ENCODE peak calls at places on chromosome 4, in six cellular contexts. M, W, Q, X, T and Y are unnamed samples.

GRCh38 chr4:165563851-165564250 is 185.0 kb downstream of the CPE start:
- DNase-seq in Q (no peak), W (no peak), X (no peak), T (no peak), M (no peak), Y (no peak)

GRCh38 chr4:105162123-105162796 is 15.6 kb downstream of the TET2 start:
- DNase-seq in M (no peak), T (no peak), X (no peak), Q (no peak), W (no peak), Y (no peak)

GRCh38 chr4:109945056-109945455 is 32.4 kb downstream of the EGF start:
- DNase-seq in M (no peak), Q (no peak), T (no peak), X (no peak), W (no peak), Y (no peak)

GRCh38 chr4:140004580-140005314 is 149.2 kb downstream of the MAML3 start:
- DNase-seq in T (peak), X (peak), Q (no peak), M (peak), W (no peak), Y (no peak)

GRCh38 chr4:17762705-17763104 is 18.7 kb downstream of the FAM184B start:
- DNase-seq in W (peak), M (no peak), T (peak), Q (no peak), X (no peak), Y (no peak)

GRCh38 chr4:48331577-48332340 is 9.6 kb upstream of the SLAIN2 start:
- DNase-seq in M (no peak), W (peak), Q (no peak), T (no peak), X (no peak), Y (peak)

GRCh38 chr4:184293552-184293951 is 75.9 kb upstream of the ENPP6 start:
- DNase-seq in M (no peak), X (peak), W (no peak), T (peak), Q (no peak), Y (peak)

GRCh38 chr4:124121511-124121934 is 591.0 kb downstream of the ANKRD50 start:
- DNase-seq in Q (no peak), W (peak), X (no peak), T (no peak), M (no peak), Y (no peak)

GRCh38 chr4:71290074-71290473 is 48.7 kb upstream of the SLC4A4 start:
- DNase-seq in X (no peak), W (peak), M (no peak), Q (no peak), T (no peak), Y (no peak)

GRCh38 chr4:141339966-141340365 is 119.3 kb downstream of the ZNF330 start:
- DNase-seq in Q (no peak), T (no peak), W (peak), M (no peak), X (no peak), Y (no peak)

GRCh38 chr4:48041535-48042137 is 25.1 kb downstream of the NIPAL1 start:
- DNase-seq in Q (no peak), M (no peak), W (no peak), X (no peak), T (no peak), Y (no peak)

GRCh38 chr4:142036795-142037583 is 400.6 kb downstream of the IL15 start:
- DNase-seq in X (no peak), Q (no peak), M (no peak), W (peak), T (no peak), Y (no peak)

GRCh38 chr4:25667931-25668557 is 12.4 kb downstream of the SLC34A2 start:
- DNase-seq in T (no peak), Q (no peak), M (no peak), W (no peak), X (no peak), Y (peak)

GRCh38 chr4:121551881-121552280 is 144.9 kb downstream of the ANXA5 start:
- DNase-seq in M (no peak), Q (no peak), X (no peak), T (no peak), W (no peak), Y (no peak)

GRCh38 chr4:78237360-78237759 is 180.2 kb downstream of the FRAS1 start:
- DNase-seq in T (no peak), Q (no peak), X (no peak), W (no peak), M (no peak), Y (no peak)

GRCh38 chr4:11505225-11505971 is 76.7 kb upstream of the HS3ST1 start:
- DNase-seq in W (no peak), Q (no peak), T (no peak), M (no peak), X (peak), Y (no peak)

DNA sequence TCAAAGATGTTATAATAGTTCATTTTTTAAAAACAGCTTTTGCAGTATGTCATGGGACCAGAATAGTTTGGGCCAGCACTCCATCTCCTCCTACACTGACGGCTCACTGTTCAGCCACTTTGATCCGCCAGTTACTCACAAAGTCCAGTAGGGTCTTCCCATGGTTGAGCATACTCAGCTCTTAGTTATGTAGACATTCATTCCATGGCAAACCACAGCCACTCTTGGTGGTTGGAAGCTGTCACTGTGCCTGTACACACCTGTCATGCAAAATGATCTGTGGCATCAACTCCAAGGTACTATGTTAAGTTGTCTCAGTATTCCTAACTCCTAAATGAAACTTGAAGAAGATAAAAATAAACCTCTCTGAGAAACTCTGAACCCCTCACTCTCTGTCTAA is 127.2 kb downstream of the NR3C2 start:
- DNase-seq in W (no peak), Q (no peak), T (no peak), M (no peak), X (no peak), Y (no peak)
- TF ChIP-seq CTCF in W (no peak), Q (no peak), T (no peak), M (no peak), X (no peak), Y (no peak)

GRCh38 chr4:138576684-138577083 is 334.5 kb upstream of the SLC7A11 start:
- DNase-seq in M (no peak), T (no peak), X (no peak), W (peak), Q (no peak), Y (no peak)
- TF ChIP-seq CTCF in M (no peak), T (no peak), X (no peak), W (peak), Q (no peak), Y (peak)

DNA sequence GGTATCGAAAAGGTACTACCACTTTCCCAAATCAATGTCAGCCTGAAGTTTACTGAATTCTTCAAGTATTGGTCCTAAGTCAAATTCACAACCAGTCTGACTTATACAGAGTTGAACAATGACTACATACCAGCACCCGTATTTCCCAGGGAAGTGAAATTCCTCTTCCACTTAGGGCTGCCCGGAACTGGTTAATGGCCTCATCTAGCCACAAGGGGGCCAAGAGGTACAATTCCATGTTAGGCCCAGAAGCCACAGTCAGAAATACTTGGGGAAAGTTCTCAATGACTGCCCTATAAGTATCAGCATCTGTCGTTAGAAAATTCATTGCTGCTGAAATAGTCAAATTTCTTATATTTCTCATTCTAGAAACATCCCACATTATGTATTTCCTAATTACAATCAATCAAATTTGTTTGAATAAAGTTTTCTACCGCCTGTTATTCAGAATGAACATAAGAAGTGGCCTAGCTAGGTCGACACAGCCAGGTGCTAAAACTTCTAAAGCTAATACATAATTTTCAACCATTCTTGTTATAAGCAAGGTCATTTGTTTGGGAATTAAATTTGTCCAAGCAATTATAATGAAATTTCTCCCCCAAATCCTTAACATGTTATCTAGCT is 5.6 kb upstream of the PCDH7 start:
- DNase-seq in T (peak), X (no peak), Q (no peak), M (no peak), W (peak), Y (no peak)
- TF ChIP-seq CTCF in T (peak), X (peak), Q (no peak), M (peak), W (peak), Y (peak)

DNA sequence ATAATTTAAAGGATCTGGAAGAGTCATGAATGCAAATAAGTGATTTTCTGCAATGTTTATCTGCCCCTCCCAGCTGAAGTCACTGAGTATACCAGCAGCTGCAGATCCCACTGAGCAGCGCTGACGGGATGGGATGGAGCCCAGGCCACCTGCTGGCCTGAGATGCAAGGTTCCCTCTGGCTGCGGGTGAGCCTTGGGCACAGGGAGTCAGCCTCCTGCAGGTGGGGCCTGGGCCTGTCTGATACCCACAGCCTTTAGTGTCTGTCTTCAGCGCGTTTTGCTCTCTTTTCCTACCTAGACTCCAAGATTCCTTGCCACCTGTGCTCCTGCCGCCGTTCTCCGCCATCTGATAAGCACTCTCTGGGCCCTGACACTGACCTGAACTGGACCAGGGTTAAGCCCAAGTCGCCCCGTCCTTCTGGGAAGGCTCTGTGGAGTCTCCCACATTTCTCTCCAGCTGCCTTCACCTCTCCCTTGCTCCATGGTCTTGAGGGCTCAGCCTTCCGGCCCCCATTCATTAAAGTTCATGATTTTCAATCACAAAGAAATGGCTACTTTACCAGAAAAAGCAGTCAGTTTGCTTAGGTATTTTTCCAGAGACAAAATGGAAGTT is 223.1 kb upstream of the FAT1 start:
- DNase-seq in Q (no peak), M (no peak), T (no peak), W (no peak), X (no peak), Y (no peak)
- TF ChIP-seq CTCF in Q (no peak), M (no peak), T (no peak), W (peak), X (no peak), Y (no peak)

GRCh38 chr4:5609265-5610007 is 98.9 kb downstream of the EVC2 start:
- DNase-seq in W (no peak), Q (no peak), X (no peak), T (no peak), M (no peak), Y (no peak)
- TF ChIP-seq CTCF in W (no peak), Q (no peak), X (no peak), T (no peak), M (no peak), Y (no peak)

DNA sequence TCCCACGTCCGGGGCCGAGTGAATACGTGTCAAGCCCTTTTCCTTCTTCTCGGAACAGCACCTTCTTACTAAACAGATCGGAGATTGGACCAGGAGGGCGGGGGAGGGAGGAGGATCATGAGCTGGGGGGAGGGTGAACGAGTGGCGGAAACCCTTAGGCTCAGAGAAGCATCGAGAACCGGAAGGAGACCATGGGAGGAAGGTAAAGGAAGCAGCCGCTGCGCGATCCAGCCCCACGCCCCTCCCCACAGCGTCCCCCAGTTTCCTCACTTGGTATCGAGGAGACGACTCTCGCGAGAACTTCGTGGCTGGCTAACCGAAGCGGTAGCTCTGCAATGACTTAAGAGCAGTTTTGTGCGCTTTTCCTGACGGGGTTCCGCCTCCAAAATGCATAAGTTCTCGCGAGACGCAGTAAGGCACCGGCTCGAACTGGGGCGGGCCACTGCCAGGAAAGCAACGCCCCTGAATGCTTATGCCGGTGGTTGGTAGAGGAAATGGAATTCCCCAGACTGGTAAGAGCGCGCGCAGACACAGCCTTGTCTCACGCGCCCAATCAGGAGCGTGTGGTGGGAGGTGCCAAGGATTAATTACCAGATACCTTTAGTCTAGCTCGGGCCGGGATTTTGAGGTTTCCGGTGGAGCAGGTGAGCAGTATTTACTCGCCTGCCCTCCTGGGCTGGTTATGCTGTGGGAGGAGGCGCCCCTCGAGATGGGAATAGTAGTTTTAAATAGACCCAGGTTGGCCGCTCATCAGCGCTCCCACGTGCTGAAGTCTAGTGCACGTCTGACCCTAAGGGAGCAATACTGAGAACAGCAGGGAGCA is 534 bp upstream of the UBE2D3 start:
- DNase-seq in Q (peak), X (peak), T (peak), M (peak), W (peak), Y (peak)
- TF ChIP-seq CTCF in Q (no peak), X (no peak), T (no peak), M (no peak), W (no peak), Y (no peak)